ENCODE peak calls at places on chromosomes 12 and 14, in nine cellular contexts. J, C, O, T, P, A, W, R and F are unnamed samples.

GRCh38 chr12:95718001-95718400 is 72.6 kb downstream of the NTN4 start:
- DNase-seq in J (no peak), O (no peak), A (no peak), W (no peak), T (no peak), R (no peak), C (no peak), P (no peak), F (no peak)

GRCh38 chr12:22626429-22626828 is 1.5 kb downstream of the ETNK1 start:
- DNase-seq in W (no peak), R (no peak), P (no peak), C (peak), O (no peak), A (peak), J (no peak), T (peak), F (no peak)

GRCh38 chr12:27515671-27516070 is 8.3 kb upstream of the PPFIBP1 start:
- DNase-seq in T (no peak), O (no peak), A (no peak), R (no peak), W (no peak), J (no peak), P (no peak), C (no peak), F (no peak)

GRCh38 chr14:72389200-72389599 is 457.0 kb downstream of the RGS6 start:
- DNase-seq in O (no peak), P (no peak), R (no peak), J (no peak), T (no peak), C (no peak), W (no peak), A (no peak), F (no peak)

GRCh38 chr12:4214912-4215861 is 58.4 kb upstream of the CCND2 start:
- DNase-seq in J (peak), O (no peak), A (no peak), P (no peak), C (peak), R (no peak), W (peak), T (peak), F (no peak)

GRCh38 chr14:88029500-88029899 is 24.6 kb downstream of the GPR65 start:
- DNase-seq in T (no peak), P (no peak), A (no peak), J (no peak), R (no peak), C (no peak), W (no peak), O (no peak), F (no peak)

GRCh38 chr14:103072595-103073366 is 11.2 kb upstream of the LBHD2 start:
- DNase-seq in R (no peak), J (no peak), T (no peak), O (no peak), C (peak), W (no peak), P (no peak), A (no peak), F (no peak)

GRCh38 chr14:64801800-64802199 is 77.9 kb downstream of the SPTB start:
- DNase-seq in J (no peak), T (no peak), A (no peak), C (no peak), O (peak), W (no peak), P (peak), R (no peak), F (no peak)

GRCh38 chr12:49296836-49297694 is 2.1 kb downstream of the PRPH start:
- DNase-seq in T (no peak), C (peak), W (no peak), P (peak), R (no peak), A (no peak), O (no peak), J (no peak), F (no peak)

GRCh38 chr14:99122521-99123125 is 149.4 kb downstream of the BCL11B start:
- DNase-seq in A (no peak), R (no peak), P (no peak), O (no peak), C (no peak), T (no peak), J (no peak), W (peak), F (no peak)

GRCh38 chr12:47717443-47718193 is 7.7 kb downstream of the ENDOU start:
- DNase-seq in C (peak), O (peak), J (peak), W (peak), A (peak), T (peak), R (no peak), P (peak), F (peak)

GRCh38 chr14:73784065-73784987 is 67.3 kb upstream of the PTGR2 start:
- DNase-seq in C (no peak), W (no peak), O (no peak), A (no peak), P (no peak), R (no peak), T (no peak), J (peak), F (no peak)

GRCh38 chr14:100341301-100342031 is 18.3 kb downstream of the SLC25A47 start:
- DNase-seq in A (peak), R (peak), P (no peak), J (peak), W (peak), O (no peak), C (peak), T (no peak), F (no peak)

GRCh38 chr12:47114481-47114892 is 34.7 kb upstream of the AMIGO2 start:
- DNase-seq in J (no peak), T (no peak), R (no peak), A (no peak), C (no peak), O (no peak), W (no peak), P (no peak), F (no peak)

GRCh38 chr12:89087149-89087834 is 265.0 kb downstream of the DUSP6 start:
- DNase-seq in T (no peak), J (no peak), P (no peak), C (no peak), W (no peak), R (no peak), O (no peak), A (no peak), F (no peak)

GRCh38 chr14:60222820-60223219 is 26.2 kb upstream of the PPM1A start:
- DNase-seq in W (no peak), J (no peak), T (no peak), R (no peak), C (no peak), A (no peak), O (no peak), P (no peak), F (peak)

GRCh38 chr12:112362309-112362708 is 19.9 kb downstream of the HECTD4 start:
- DNase-seq in W (no peak), O (no peak), R (no peak), C (no peak), J (no peak), P (no peak), A (no peak), T (no peak), F (no peak)

GRCh38 chr14:50762001-50762930 is 68.7 kb downstream of the NIN start:
- DNase-seq in R (peak), T (no peak), J (no peak), A (no peak), C (no peak), W (no peak), P (no peak), O (no peak), F (no peak)

GRCh38 chr12:102960766-102961487 is 3.5 kb downstream of the ASCL1 start:
- DNase-seq in C (no peak), R (no peak), T (no peak), A (no peak), W (no peak), P (peak), O (peak), J (no peak), F (peak)

GRCh38 chr12:92574046-92574783 is 128.6 kb upstream of the PLEKHG7 start:
- DNase-seq in R (no peak), T (no peak), A (no peak), C (no peak), J (no peak), P (peak), O (peak), W (no peak), F (no peak)

GRCh38 chr12:39236994-39237393 is 205.9 kb downstream of the KIF21A start:
- DNase-seq in A (no peak), P (no peak), O (no peak), R (peak), C (no peak), J (no peak), W (no peak), T (no peak), F (no peak)

GRCh38 chr12:124630791-124631313 is 63.4 kb upstream of the NCOR2 start:
- DNase-seq in A (no peak), P (no peak), C (no peak), R (no peak), O (no peak), W (no peak), J (no peak), T (no peak), F (no peak)

GRCh38 chr14:41299924-41300323 is 306.8 kb upstream of the LRFN5 start:
- DNase-seq in R (no peak), J (no peak), T (no peak), P (peak), C (no peak), W (no peak), A (no peak), O (no peak), F (no peak)

GRCh38 chr12:6424848-6425247 is 19.9 kb upstream of the CD27 start:
- DNase-seq in R (no peak), A (no peak), J (peak), T (no peak), C (no peak), O (no peak), W (no peak), P (no peak), F (no peak)

GRCh38 chr12:49674318-49674985 is 32.8 kb downstream of the FMNL3 start:
- DNase-seq in J (no peak), T (no peak), O (no peak), A (no peak), W (no peak), P (no peak), C (no peak), R (no peak), F (no peak)

GRCh38 chr14:34766611-34767010 is 52.2 kb upstream of the CFL2 start:
- DNase-seq in O (no peak), W (no peak), C (no peak), T (no peak), J (no peak), A (no peak), R (no peak), P (no peak), F (no peak)